ENCODE peak calls at places on chromosomes 11 and 22, in eight cellular contexts. One of them, this sample, is unnamed.

GRCh38 chr11:34654491-34655334 is 33.8 kb downstream of the EHF start:
- DNase-seq in AG09319: peak; percentile 42
- DNase-seq in Caki2: peak; percentile 52
- DNase-seq in MG63: peak; percentile 66
- DNase-seq in foreskin fibroblast: peak; percentile 93
- DNase-seq in GM12865: no peak
- DNase-seq in nephron progenitor cell: no peak
- DNase-seq in NCI-H2029 treated with DMSO at 0.1 percent for 48 hours: peak; percentile 84
- DNase-seq in this sample: peak; percentile 79

GRCh38 chr11:47524200-47524874 is 28.6 kb downstream of the CELF1 start:
- DNase-seq in AG09319: no peak
- DNase-seq in Caki2: no peak
- DNase-seq in MG63: no peak
- DNase-seq in foreskin fibroblast: peak; percentile 28
- DNase-seq in GM12865: no peak
- DNase-seq in nephron progenitor cell: peak; percentile 8
- DNase-seq in NCI-H2029 treated with DMSO at 0.1 percent for 48 hours: no peak
- DNase-seq in this sample: no peak

GRCh38 chr11:62931501-62932278 is 10.5 kb upstream of the CHRM1 start:
- DNase-seq in AG09319: no peak
- DNase-seq in Caki2: no peak
- DNase-seq in MG63: peak; percentile 93
- DNase-seq in foreskin fibroblast: no peak
- DNase-seq in GM12865: no peak
- DNase-seq in nephron progenitor cell: no peak
- DNase-seq in NCI-H2029 treated with DMSO at 0.1 percent for 48 hours: peak; percentile 39
- DNase-seq in this sample: no peak

GRCh38 chr11:39724404-39724803 is 1735.0 kb downstream of the LRRC4C start:
- DNase-seq in AG09319: no peak
- DNase-seq in Caki2: no peak
- DNase-seq in MG63: no peak
- DNase-seq in foreskin fibroblast: no peak
- DNase-seq in GM12865: no peak
- DNase-seq in nephron progenitor cell: no peak
- DNase-seq in NCI-H2029 treated with DMSO at 0.1 percent for 48 hours: no peak
- DNase-seq in this sample: no peak

GRCh38 chr22:46789992-46790391 is 27.5 kb downstream of the TBC1D22A start:
- DNase-seq in AG09319: no peak
- DNase-seq in Caki2: no peak
- DNase-seq in MG63: no peak
- DNase-seq in foreskin fibroblast: no peak
- DNase-seq in GM12865: no peak
- DNase-seq in nephron progenitor cell: no peak
- DNase-seq in NCI-H2029 treated with DMSO at 0.1 percent for 48 hours: no peak
- DNase-seq in this sample: no peak

GRCh38 chr11:61549177-61549576 is 31.7 kb downstream of the SYT7 start:
- DNase-seq in AG09319: no peak
- DNase-seq in Caki2: no peak
- DNase-seq in MG63: no peak
- DNase-seq in foreskin fibroblast: no peak
- DNase-seq in GM12865: no peak
- DNase-seq in nephron progenitor cell: no peak
- DNase-seq in NCI-H2029 treated with DMSO at 0.1 percent for 48 hours: no peak
- DNase-seq in this sample: no peak

GRCh38 chr11:124745835-124746620 is 6.0 kb downstream of the VSIG2 start:
- DNase-seq in AG09319: no peak
- DNase-seq in Caki2: no peak
- DNase-seq in MG63: no peak
- DNase-seq in foreskin fibroblast: peak; percentile 43
- DNase-seq in GM12865: peak; percentile 37
- DNase-seq in nephron progenitor cell: no peak
- DNase-seq in NCI-H2029 treated with DMSO at 0.1 percent for 48 hours: no peak
- DNase-seq in this sample: no peak

GRCh38 chr22:44171486-44172076 is 9.1 kb upstream of the PARVG start:
- DNase-seq in AG09319: no peak
- DNase-seq in Caki2: no peak
- DNase-seq in MG63: no peak
- DNase-seq in foreskin fibroblast: no peak
- DNase-seq in GM12865: no peak
- DNase-seq in nephron progenitor cell: no peak
- DNase-seq in NCI-H2029 treated with DMSO at 0.1 percent for 48 hours: peak; percentile 28
- DNase-seq in this sample: no peak

GRCh38 chr11:35682230-35683195 is 19.9 kb downstream of the TRIM44 start:
- DNase-seq in AG09319: no peak
- DNase-seq in Caki2: no peak
- DNase-seq in MG63: no peak
- DNase-seq in foreskin fibroblast: peak; percentile 40
- DNase-seq in GM12865: no peak
- DNase-seq in nephron progenitor cell: no peak
- DNase-seq in NCI-H2029 treated with DMSO at 0.1 percent for 48 hours: peak; percentile 91
- DNase-seq in this sample: no peak

GRCh38 chr11:64602466-64603070 is 11.5 kb downstream of the SLC22A12 start:
- DNase-seq in AG09319: no peak
- DNase-seq in Caki2: no peak
- DNase-seq in MG63: no peak
- DNase-seq in foreskin fibroblast: no peak
- DNase-seq in GM12865: no peak
- DNase-seq in nephron progenitor cell: no peak
- DNase-seq in NCI-H2029 treated with DMSO at 0.1 percent for 48 hours: no peak
- DNase-seq in this sample: no peak

This sample was measured in RCC 7860.